ENCODE peak calls at places on chromosomes 2 and 18, in ten cellular contexts. A, N, K, G, J, P, I, B, W and Q are unnamed samples.

GRCh38 chr2:126835261-126835660 is 63.4 kb upstream of the TEX51 start:
- DNase-seq in K (no peak), I (no peak), W (no peak), N (no peak), J (no peak), A (no peak), P (no peak), G (no peak), B (no peak), Q (no peak)

GRCh38 chr2:19731040-19731439 is 170.7 kb downstream of the TTC32 start:
- DNase-seq in G (no peak), W (no peak), B (no peak), K (no peak), P (no peak), N (no peak), A (peak), J (no peak), I (no peak), Q (no peak)

GRCh38 chr2:196884368-196884767 is 42.1 kb downstream of the PGAP1 start:
- DNase-seq in G (no peak), K (no peak), N (no peak), J (no peak), W (no peak), A (no peak), B (no peak), P (no peak), I (no peak), Q (no peak)

GRCh38 chr2:200765139-200765951 is 46.4 kb upstream of the BZW1 start:
- DNase-seq in W (no peak), B (peak), A (peak), N (no peak), P (no peak), J (no peak), I (no peak), G (no peak), K (no peak), Q (no peak)

GRCh38 chr2:1817256-1818127 is 73.2 kb upstream of the PXDN start:
- DNase-seq in A (peak), I (peak), K (peak), N (peak), P (peak), W (peak), G (peak), B (peak), J (peak), Q (peak)

GRCh38 chr2:187150667-187151066 is 297.4 kb downstream of the CALCRL start:
- DNase-seq in J (no peak), W (no peak), A (peak), K (no peak), N (no peak), P (no peak), I (no peak), B (no peak), G (no peak), Q (no peak)

GRCh38 chr2:38722271-38723115 is 28.7 kb downstream of the SRSF7 start:
- DNase-seq in I (no peak), W (no peak), N (no peak), P (no peak), A (no peak), G (no peak), J (no peak), B (no peak), K (no peak), Q (peak)

GRCh38 chr2:133566967-133567645 is 1.2 kb downstream of the NCKAP5 start:
- DNase-seq in J (no peak), K (peak), I (no peak), A (peak), G (no peak), B (no peak), P (peak), W (peak), N (no peak), Q (no peak)

GRCh38 chr2:105906481-105906880 is 161.8 kb downstream of the NCK2 start:
- DNase-seq in A (no peak), G (no peak), P (no peak), J (no peak), K (no peak), W (no peak), N (no peak), I (no peak), B (no peak), Q (no peak)

GRCh38 chr18:23528580-23529472 is 25.5 kb downstream of the RMC1 start:
- DNase-seq in A (peak), J (peak), P (no peak), G (no peak), N (no peak), K (no peak), B (no peak), W (peak), I (peak), Q (no peak)

GRCh38 chr2:112701092-112701491 is 19.7 kb upstream of the NT5DC4 start:
- DNase-seq in B (no peak), G (no peak), N (no peak), I (no peak), J (no peak), W (no peak), A (peak), K (no peak), P (no peak), Q (no peak)

GRCh38 chr2:17124575-17125318 is 393.5 kb downstream of the RAD51AP2 start:
- DNase-seq in I (no peak), J (no peak), A (no peak), G (no peak), N (no peak), K (no peak), P (no peak), W (no peak), B (no peak), Q (peak)

GRCh38 chr18:70289351-70290330 is 796 bp downstream of the SOCS6 start:
- DNase-seq in B (no peak), W (peak), I (peak), N (no peak), A (peak), J (peak), K (peak), P (peak), G (peak), Q (no peak)

GRCh38 chr2:218252509-218253247 is 8.1 kb upstream of the GPBAR1 start:
- DNase-seq in J (no peak), N (no peak), I (no peak), P (peak), W (no peak), A (peak), B (no peak), G (no peak), K (no peak), Q (no peak)

GRCh38 chr18:63198868-63199742 is 120.5 kb downstream of the BCL2 start:
- DNase-seq in K (no peak), J (no peak), P (no peak), I (no peak), G (no peak), N (no peak), W (no peak), A (no peak), B (no peak), Q (no peak)

GRCh38 chr2:84443477-84443876 is 15.6 kb downstream of the SUCLG1 start:
- DNase-seq in A (no peak), W (no peak), N (no peak), G (no peak), B (no peak), K (no peak), I (no peak), P (no peak), J (no peak), Q (no peak)

GRCh38 chr2:191637182-191638078 is 40.5 kb upstream of the NABP1 start:
- DNase-seq in K (no peak), J (no peak), G (peak), B (peak), A (peak), W (no peak), I (peak), P (no peak), N (no peak), Q (no peak)

DNA sequence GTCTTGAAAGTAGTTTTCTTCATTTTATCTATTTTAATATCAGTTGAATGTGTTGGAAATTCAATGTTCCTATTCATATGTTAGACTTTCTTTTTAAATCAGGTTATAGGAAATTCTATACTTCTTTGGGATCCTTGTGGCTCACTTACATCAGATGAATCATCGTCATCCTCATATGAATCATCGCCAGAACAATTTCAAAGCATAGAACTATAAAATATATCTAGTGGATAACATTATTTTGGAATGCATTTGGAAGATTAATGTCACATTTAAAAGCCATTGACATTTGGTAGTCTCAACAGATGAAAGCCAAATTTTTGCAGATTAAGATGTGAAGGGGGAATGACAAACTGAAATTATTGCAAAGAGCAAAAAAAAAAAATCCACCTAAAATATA is 94.1 kb downstream of the FAM161A start:
- DNase-seq in W (no peak), J (no peak), I (no peak), K (no peak), N (no peak), B (peak), P (no peak), A (peak), G (no peak), Q (no peak)
- H3K27ac ChIP-seq in W (no peak), J (no peak), I (no peak), K (no peak), N (no peak), B (no peak), P (no peak), A (peak), G (no peak), Q (no peak)

GRCh38 chr2:226800941-226801784 is 1.5 kb upstream of the IRS1 start:
- DNase-seq in N (peak), I (no peak), W (peak), P (peak), G (peak), B (no peak), A (peak), J (peak), K (peak), Q (peak)
- H3K27ac ChIP-seq in N (peak), I (no peak), W (peak), P (peak), G (peak), B (peak), A (peak), J (peak), K (peak), Q (peak)

GRCh38 chr18:32455346-32455745 is 15.3 kb downstream of the GAREM1 start:
- DNase-seq in B (no peak), N (no peak), P (no peak), J (no peak), G (no peak), K (no peak), W (no peak), I (no peak), A (no peak), Q (no peak)
- H3K27ac ChIP-seq in B (no peak), N (no peak), P (no peak), J (no peak), G (no peak), K (no peak), W (no peak), I (no peak), A (no peak), Q (no peak)

DNA sequence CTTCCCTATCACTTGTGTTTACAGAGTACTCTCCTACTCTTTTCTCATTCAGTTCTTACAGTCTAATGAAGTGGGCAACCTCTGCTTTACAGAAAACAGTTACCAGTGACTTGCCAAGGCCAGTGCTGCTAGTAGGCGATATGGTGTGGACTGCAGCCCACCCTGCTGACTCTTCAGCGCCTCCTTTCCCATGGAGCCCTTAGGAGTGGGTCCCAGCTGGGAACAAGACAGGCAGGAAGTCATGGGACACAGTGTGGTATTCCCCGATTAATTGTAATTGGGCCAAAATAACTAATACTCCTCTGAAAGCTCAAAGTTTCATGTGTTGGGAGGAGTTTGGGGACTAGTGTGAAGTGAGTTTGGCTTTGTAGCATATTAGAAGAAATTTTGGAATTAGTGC is 120.1 kb upstream of the EML6 start:
- DNase-seq in N (no peak), K (no peak), I (no peak), A (peak), P (no peak), G (no peak), J (no peak), B (no peak), W (no peak), Q (no peak)
- H3K27ac ChIP-seq in N (peak), K (peak), I (no peak), A (peak), P (peak), G (peak), J (no peak), B (no peak), W (peak), Q (no peak)

DNA sequence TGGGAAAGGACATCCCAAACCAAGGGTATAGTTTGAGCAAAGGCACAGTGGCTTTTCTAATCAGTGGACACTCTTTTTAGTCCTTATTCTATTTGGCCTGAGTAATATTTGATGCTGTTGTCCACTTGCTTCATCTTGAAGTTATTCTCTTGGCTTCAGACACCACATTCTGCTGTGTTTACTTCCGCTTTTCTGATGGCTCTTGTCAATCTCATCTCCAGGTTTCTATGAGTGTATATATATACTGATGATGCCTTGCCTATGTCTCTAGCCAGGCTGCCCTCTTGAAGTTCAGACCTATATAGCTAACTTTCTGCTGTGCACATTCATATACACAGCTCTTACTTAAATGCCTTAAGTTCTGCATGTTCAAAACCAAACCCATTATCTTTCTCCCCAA is 83.1 kb downstream of the EFEMP1 start:
- DNase-seq in B (no peak), A (no peak), J (no peak), G (no peak), P (no peak), N (no peak), I (no peak), W (no peak), K (no peak), Q (no peak)
- H3K27ac ChIP-seq in B (peak), A (no peak), J (peak), G (no peak), P (no peak), N (no peak), I (no peak), W (no peak), K (no peak), Q (no peak)

DNA sequence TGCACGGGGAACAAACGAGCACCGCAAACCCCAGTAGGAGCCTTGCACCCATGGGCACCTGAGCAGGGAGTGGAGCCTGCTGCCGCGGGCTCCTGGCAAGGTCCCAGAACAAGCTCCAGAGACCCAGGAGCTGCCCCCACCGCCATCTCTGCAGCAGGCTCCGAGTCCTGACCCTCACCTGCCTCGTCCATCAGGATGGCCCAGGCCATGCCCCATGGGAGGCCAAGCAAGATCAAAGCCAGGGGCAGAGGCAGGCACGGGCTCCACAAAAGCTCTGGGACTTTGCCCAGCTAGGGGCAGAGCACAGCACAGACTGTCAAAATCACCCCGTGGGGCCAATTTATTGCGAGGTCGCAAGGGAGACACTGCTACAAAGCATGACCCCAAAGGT is 43.6 kb downstream of the GPC1 start:
- DNase-seq in J (no peak), G (no peak), W (no peak), A (no peak), K (no peak), B (no peak), N (no peak), P (peak), I (no peak), Q (no peak)
- H3K27ac ChIP-seq in J (no peak), G (no peak), W (no peak), A (no peak), K (no peak), B (no peak), N (no peak), P (no peak), I (no peak), Q (no peak)

GRCh38 chr2:171411214-171411613 is 22.6 kb downstream of the METTL8 start:
- DNase-seq in N (no peak), G (no peak), P (no peak), A (no peak), B (no peak), I (no peak), J (no peak), W (no peak), K (no peak), Q (no peak)

GRCh38 chr2:171410101-171410500 is 23.7 kb downstream of the METTL8 start:
- DNase-seq in G (no peak), N (no peak), K (no peak), A (peak), W (no peak), I (no peak), B (no peak), P (no peak), J (no peak), Q (no peak)

GRCh38 chr2:171407030-171407707 is 26.6 kb downstream of the METTL8 start:
- DNase-seq in W (no peak), B (no peak), N (no peak), P (no peak), J (no peak), A (no peak), G (no peak), K (no peak), I (no peak), Q (no peak)

GRCh38 chr2:171410624-171411023 is 23.2 kb downstream of the METTL8 start:
- DNase-seq in K (no peak), B (no peak), I (no peak), G (no peak), J (no peak), A (no peak), N (no peak), P (no peak), W (no peak), Q (no peak)

DNA sequence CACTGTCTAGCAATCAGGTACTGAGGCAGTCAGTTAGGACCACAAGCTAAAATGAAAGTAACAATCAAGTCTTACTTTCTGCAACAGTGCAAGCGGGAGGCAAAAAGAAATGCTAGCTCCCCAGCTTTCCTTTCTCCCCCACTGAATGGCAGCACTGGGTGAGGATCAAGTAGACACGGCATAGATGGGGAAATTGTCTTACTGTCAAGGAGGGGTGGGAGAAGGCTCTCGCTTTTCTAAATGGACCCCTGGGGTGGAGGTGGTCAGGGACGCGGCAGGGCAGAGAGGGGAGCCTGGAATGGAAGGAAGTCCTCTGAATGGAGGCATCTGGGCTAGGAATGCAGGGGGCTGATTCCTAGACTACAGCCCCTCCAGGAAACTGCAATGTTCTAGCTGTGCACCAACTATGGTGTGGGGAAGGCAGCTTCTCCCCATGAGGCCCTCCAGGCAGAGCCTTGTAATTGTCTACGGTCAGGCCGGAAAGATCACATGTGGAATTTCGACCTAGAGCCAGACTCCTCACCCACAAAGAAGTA is 24.3 kb downstream of the METTL8 start:
- DNase-seq in J (no peak), K (no peak), G (no peak), N (no peak), I (no peak), P (no peak), A (no peak), B (no peak), W (no peak), Q (no peak)
- H3K27ac ChIP-seq in J (no peak), K (no peak), G (no peak), N (no peak), I (no peak), P (no peak), A (peak), B (no peak), W (no peak), Q (no peak)

DNA sequence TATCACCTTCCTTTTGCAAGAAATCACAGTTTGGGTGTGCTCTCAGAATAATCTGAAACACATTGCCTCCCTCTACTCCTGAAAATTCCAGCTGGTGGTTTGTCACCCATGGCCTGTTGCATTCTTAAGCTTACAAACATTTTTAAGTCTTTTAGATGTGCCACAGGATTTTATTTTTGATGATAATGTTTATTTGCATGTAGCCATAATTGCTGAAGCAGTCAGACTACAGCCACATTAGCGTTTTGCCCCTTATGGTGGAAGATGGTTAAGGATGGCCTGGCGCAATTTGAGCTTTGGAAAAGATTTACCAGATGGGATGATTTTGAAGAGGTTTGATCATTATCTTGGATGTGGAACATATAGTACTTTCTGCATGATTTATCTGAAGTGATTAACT is 439.5 kb downstream of the MEIS1 start:
- DNase-seq in K (no peak), P (no peak), I (no peak), G (no peak), W (no peak), B (no peak), J (no peak), N (no peak), A (peak), Q (no peak)
- H3K27ac ChIP-seq in K (no peak), P (no peak), I (no peak), G (no peak), W (no peak), B (no peak), J (no peak), N (no peak), A (peak), Q (no peak)

DNA sequence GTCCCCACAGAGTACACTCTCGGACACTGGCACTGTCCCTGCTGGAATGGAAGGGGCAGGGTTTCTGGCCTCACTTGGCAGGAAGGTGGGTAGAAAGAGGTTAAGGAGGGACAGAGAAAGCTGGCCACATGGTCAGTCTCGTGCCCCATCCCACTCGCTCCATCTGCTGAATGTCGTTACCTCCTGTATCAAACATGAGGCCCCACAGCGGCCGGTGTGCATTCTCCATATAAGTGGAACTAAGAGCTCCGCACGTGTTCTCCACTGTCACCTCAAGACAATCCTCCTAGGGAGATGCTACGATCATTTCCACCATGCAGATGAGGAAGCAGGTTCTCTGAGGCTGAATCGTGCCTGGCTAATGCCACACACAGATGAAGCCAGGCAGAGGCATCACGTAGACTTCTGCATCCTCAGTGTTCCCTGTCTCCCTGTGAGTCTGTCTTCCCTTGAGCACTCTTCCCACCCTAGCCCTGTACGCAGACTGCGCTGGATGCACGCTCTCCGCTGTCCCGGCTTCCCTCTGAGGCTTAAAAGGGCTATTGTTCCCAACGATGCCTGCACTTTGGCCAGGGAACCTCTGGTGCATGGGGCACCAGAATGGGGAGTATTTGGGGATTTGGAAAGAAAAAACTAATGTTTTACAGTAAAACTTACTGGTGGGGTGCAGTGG is 35.1 kb downstream of the MAL start:
- DNase-seq in W (no peak), G (no peak), N (no peak), A (no peak), B (no peak), P (no peak), J (no peak), I (no peak), K (no peak), Q (no peak)
- H3K27ac ChIP-seq in W (no peak), G (no peak), N (no peak), A (no peak), B (no peak), P (no peak), J (no peak), I (no peak), K (no peak), Q (no peak)